ENCODE peak calls at places on chromosome 5, in nine cellular contexts. A, V, N, W, K, C, B, G and D are unnamed samples.

GRCh38 chr5:77560677-77561263 is 68.7 kb upstream of the WDR41 start:
- DNase-seq in G (peak; percentile 14), V (no peak), W (peak; percentile 34), C (no peak), A (no peak), K (no peak), N (no peak), B (peak; percentile 54), D (no peak)

GRCh38 chr5:158860706-158861105 is 239.0 kb downstream of the EBF1 start:
- DNase-seq in G (no peak), N (no peak), V (no peak), A (no peak), W (no peak), B (peak; percentile 30), C (no peak), K (no peak), D (no peak)

GRCh38 chr5:158716668-158717067 is 383.0 kb downstream of the EBF1 start:
- DNase-seq in W (no peak), G (peak; percentile 24), V (no peak), C (no peak), K (no peak), N (no peak), B (peak; percentile 61), A (no peak), D (no peak)

GRCh38 chr5:120734033-120734432 is 269.9 kb downstream of the PRR16 start:
- DNase-seq in G (no peak), N (no peak), W (no peak), C (no peak), A (no peak), V (no peak), B (peak; percentile 23), K (no peak), D (peak; percentile 24)

GRCh38 chr5:35470866-35471265 is 146.8 kb upstream of the SPEF2 start:
- DNase-seq in V (no peak), B (no peak), G (no peak), C (no peak), W (no peak), N (no peak), A (peak; percentile 49), K (no peak), D (no peak)

GRCh38 chr5:174895360-174895759 is 171.0 kb downstream of the MSX2 start:
- DNase-seq in N (no peak), W (no peak), B (no peak), C (no peak), V (no peak), G (no peak), K (no peak), A (no peak), D (no peak)

GRCh38 chr5:165457854-165458481 is 1952.5 kb downstream of the MAT2B start:
- DNase-seq in A (no peak), N (no peak), C (no peak), B (peak; percentile 64), V (no peak), W (peak; percentile 33), G (peak; percentile 1), K (no peak), D (no peak)

GRCh38 chr5:132627470-132627869 is 30.5 kb upstream of the IL13 start:
- DNase-seq in B (no peak), K (no peak), A (no peak), C (no peak), N (no peak), W (no peak), V (no peak), G (no peak), D (no peak)

GRCh38 chr5:156423597-156423996 is 96.6 kb downstream of the SGCD start:
- DNase-seq in N (no peak), C (no peak), V (no peak), A (no peak), W (no peak), K (no peak), G (no peak), B (no peak), D (no peak)

GRCh38 chr5:100566382-100567141 is 31.4 kb downstream of the FAM174A start:
- DNase-seq in N (no peak), W (no peak), B (no peak), G (no peak), A (no peak), C (no peak), V (no peak), K (no peak), D (no peak)

DNA sequence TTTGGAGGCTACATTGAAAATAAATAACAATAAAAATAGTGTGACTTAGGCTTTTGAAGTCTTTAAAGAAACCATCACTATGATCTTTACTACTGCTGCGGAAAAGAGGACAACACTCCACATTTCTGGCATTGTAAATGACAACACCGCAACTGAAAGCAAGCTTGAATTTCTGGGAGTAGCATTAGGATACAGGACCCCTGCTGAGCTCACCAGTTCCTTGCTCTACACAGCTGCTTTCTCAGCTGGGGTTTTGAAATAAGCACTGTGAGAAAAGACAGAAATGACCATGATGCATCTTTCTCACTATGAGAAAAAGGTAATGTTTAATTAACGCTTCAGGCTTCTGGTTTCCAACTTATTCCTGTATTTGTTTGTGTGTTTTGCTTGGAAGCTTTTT is 168.0 kb downstream of the TAF11L14 start:
- DNase-seq in K (no peak), W (no peak), C (no peak), B (peak; percentile 81), G (no peak), N (no peak), V (no peak), A (no peak), D (no peak)
- H3K9me3 ChIP-seq in K (no peaks in the 10 kb centered on the region), W (no peaks in the 10 kb centered on the region), C (no peaks in the 10 kb centered on the region), B (no peaks in the 10 kb centered on the region), G (no peaks in the 10 kb centered on the region), N (no peaks in the 10 kb centered on the region), V (no peaks in the 10 kb centered on the region), A (no peaks in the 10 kb centered on the region), D (no peaks in the 10 kb centered on the region)

GRCh38 chr5:43113546-43113945 is 7.2 kb upstream of the ZNF131 start:
- DNase-seq in K (no peak), N (no peak), A (no peak), C (no peak), B (no peak), V (no peak), W (no peak), G (no peak), D (no peak)

GRCh38 chr5:43117092-43117491 is 3.6 kb upstream of the ZNF131 start:
- DNase-seq in B (no peak), C (no peak), G (no peak), N (no peak), W (no peak), V (no peak), K (no peak), A (no peak), D (no peak)

GRCh38 chr5:43110606-43111170 is 10.0 kb upstream of the ZNF131 start:
- DNase-seq in C (no peak), V (no peak), G (peak; percentile 41), B (peak; percentile 16), A (no peak), K (no peak), W (no peak), N (no peak), D (no peak)

GRCh38 chr5:43120720-43121564 is at the start of gene ZNF131:
- DNase-seq in W (peak; percentile 96), N (peak; percentile 95), G (peak; percentile 98), V (peak; percentile 96), A (peak; percentile 96), C (peak; percentile 97), K (peak; percentile 96), B (peak; percentile 98), D (peak; percentile 98)

DNA sequence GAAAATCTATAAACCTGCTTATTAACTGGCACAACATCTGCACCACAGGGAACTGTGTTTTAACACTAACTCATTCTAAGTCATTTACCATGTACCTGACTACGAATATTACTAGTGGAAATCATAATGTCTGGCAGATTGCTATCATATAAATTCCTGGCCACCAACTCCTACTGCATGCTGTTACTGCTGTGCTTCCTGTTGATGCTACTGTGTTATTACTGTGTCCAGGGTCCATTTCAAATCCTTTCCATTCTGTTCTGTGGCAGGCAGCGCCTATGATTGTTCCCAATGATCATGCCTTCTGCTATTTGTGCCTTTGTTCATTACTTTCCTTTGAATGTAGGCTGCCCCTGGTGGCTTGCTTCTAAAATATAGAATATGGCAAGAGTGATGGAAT is 4.7 kb upstream of the ZNF131 start:
- DNase-seq in A (no peak), K (no peak), B (no peak), W (no peak), N (no peak), G (no peak), V (no peak), C (no peak), D (no peak)
- TF ChIP-seq CTCF in A (no peak), K (no peak), B (no peak), W (no peak), N (no peak), G (peak; percentile 36), V (no peak), C (no peak), D (no peak)

DNA sequence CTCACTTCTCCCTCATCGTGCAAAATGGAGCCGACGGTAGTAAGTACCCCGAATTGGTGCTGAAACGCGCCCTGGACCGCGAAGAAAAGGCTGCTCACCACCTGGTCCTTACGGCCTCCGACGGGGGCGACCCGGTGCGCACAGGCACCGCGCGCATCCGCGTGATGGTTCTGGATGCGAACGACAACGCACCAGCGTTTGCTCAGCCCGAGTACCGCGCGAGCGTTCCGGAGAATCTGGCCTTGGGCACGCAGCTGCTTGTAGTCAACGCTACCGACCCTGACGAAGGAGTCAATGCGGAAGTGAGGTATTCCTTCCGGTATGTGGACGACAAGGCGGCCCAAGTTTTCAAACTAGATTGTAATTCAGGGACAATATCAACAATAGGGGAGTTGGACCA is 979 bp downstream of the PCDHGA12 start:
- DNase-seq in W (no peak), N (no peak), B (no peak), G (no peak), V (no peak), K (no peak), C (no peak), A (peak; percentile 38), D (no peak)
- H3K9me3 ChIP-seq in W (peaks cover 39% of the 10 kb centered on the region), N (peaks cover 9% of the 10 kb centered on the region), B (peaks cover 34% of the 10 kb centered on the region), G (no peaks in the 10 kb centered on the region), V (peaks cover 100% of the 10 kb centered on the region), K (peaks cover 6% of the 10 kb centered on the region), C (peaks cover 8% of the 10 kb centered on the region), A (peaks cover 3% of the 10 kb centered on the region), D (peaks cover 84% of the 10 kb centered on the region)

GRCh38 chr5:113195726-113196125 is 219.1 kb downstream of the DCP2 start:
- DNase-seq in A (no peak), W (no peak), K (no peak), V (no peak), G (no peak), N (no peak), C (no peak), B (no peak), D (no peak)

GRCh38 chr5:113195197-113195715 is 218.7 kb downstream of the DCP2 start:
- DNase-seq in C (no peak), V (no peak), K (no peak), A (no peak), G (no peak), B (no peak), N (no peak), W (no peak), D (no peak)

GRCh38 chr5:113192541-113192940 is 215.9 kb downstream of the DCP2 start:
- DNase-seq in B (no peak), A (no peak), V (no peak), N (no peak), C (no peak), G (no peak), K (no peak), W (no peak), D (no peak)

GRCh38 chr5:113193311-113193978 is 216.8 kb downstream of the DCP2 start:
- DNase-seq in K (no peak), G (no peak), N (no peak), V (no peak), W (no peak), A (no peak), B (no peak), C (no peak), D (no peak)

GRCh38 chr5:113194125-113194524 is 217.5 kb downstream of the DCP2 start:
- DNase-seq in V (no peak), W (no peak), N (no peak), B (no peak), C (no peak), A (no peak), K (no peak), G (no peak), D (no peak)
- TF ChIP-seq CTCF in V (no peak), W (no peak), N (no peak), B (no peak), C (no peak), A (no peak), K (no peak), G (no peak), D (no peak)